ENCODE peak calls at places on chromosomes 5 and 9, in six cellular contexts. E is fibroblast of pulmonary artery; B is activated T-cell treated with anti-CD3 and anti-CD28 coated beads, Interleukin-2, amount 50 U/mL, for 48 hours; W is NCI-H460; Y is cardiac muscle cell; L is NCI-H748 treated with DMSO at 0.1 percent for 48 hours. T is an unnamed sample.

GRCh38 chr9:13873212-13873611 is 440.7 kb downstream of the NFIB start:
- DNase-seq in E (no peak), B (no peak), W (no peak), Y (no peak), L (no peak), T (no peak)

GRCh38 chr9:110994771-110995241 is 43.5 kb downstream of the LPAR1 start:
- DNase-seq in E (no peak), B (no peak), W (no peak), Y (peak; percentile 22), L (no peak), T (no peak)

GRCh38 chr5:169218176-169218575 is 82.8 kb downstream of the SLIT3 start:
- DNase-seq in E (no peak), B (no peak), W (no peak), Y (no peak), L (no peak), T (no peak)

GRCh38 chr5:149143470-149143869 is 2.2 kb downstream of the ABLIM3 start:
- DNase-seq in E (peak; percentile 93), B (no peak), W (no peak), Y (peak; percentile 93), L (no peak), T (no peak)

GRCh38 chr5:142717582-142718215 is 31.8 kb upstream of the FGF1 start:
- DNase-seq in E (peak; percentile 85), B (no peak), W (peak; percentile 35), Y (peak; percentile 82), L (no peak), T (peak; percentile 3)

GRCh38 chr9:127128341-127129072 is 6.1 kb upstream of the ANGPTL2 start:
- DNase-seq in E (no peak), B (no peak), W (no peak), Y (peak; percentile 18), L (no peak), T (no peak)

GRCh38 chr5:128538249-128539037 is 398 bp upstream of the FBN2 start:
- DNase-seq in E (peak; percentile 91), B (no peak), W (peak; percentile 45), Y (peak; percentile 94), L (peak; percentile 57), T (no peak)

GRCh38 chr5:128083033-128083810 is at the start of gene SLC12A2:
- DNase-seq in E (peak; percentile 98), B (peak; percentile 88), W (peak; percentile 92), Y (peak; percentile 98), L (peak; percentile 78), T (peak; percentile 82)

GRCh38 chr9:99818439-99818992 is 3.2 kb upstream of the NR4A3 start:
- DNase-seq in E (no peak), B (no peak), W (no peak), Y (no peak), L (peak; percentile 20), T (no peak)

GRCh38 chr5:96321371-96321770 is 111.7 kb downstream of the PCSK1 start:
- DNase-seq in E (no peak), B (no peak), W (no peak), Y (no peak), L (no peak), T (no peak)

GRCh38 chr9:134233022-134233421 is 68.7 kb upstream of the RNU6ATAC start:
- DNase-seq in E (no peak), B (no peak), W (no peak), Y (no peak), L (no peak), T (no peak)

GRCh38 chr5:160460377-160461049 is 38.9 kb downstream of the PTTG1 start:
- DNase-seq in E (no peak), B (no peak), W (no peak), Y (peak; percentile 25), L (no peak), T (no peak)

GRCh38 chr9:122988919-122989614 is 44.4 kb upstream of the GPR21 start:
- DNase-seq in E (no peak), B (no peak), W (no peak), Y (no peak), L (no peak), T (no peak)

GRCh38 chr9:95129651-95130291 is 187.7 kb downstream of the FANCC start:
- DNase-seq in E (no peak), B (no peak), W (no peak), Y (no peak), L (peak; percentile 66), T (peak; percentile 77)

GRCh38 chr9:89097219-89097618 is 81.4 kb downstream of the SHC3 start:
- DNase-seq in E (no peak), B (no peak), W (no peak), Y (no peak), L (no peak), T (no peak)

GRCh38 chr5:9544502-9545300 is 1.2 kb downstream of the SEMA5A start:
- DNase-seq in E (peak; percentile 83), B (peak; percentile 61), W (peak; percentile 72), Y (peak; percentile 87), L (peak; percentile 93), T (no peak)

GRCh38 chr5:93017854-93018253 is 563.2 kb downstream of the NR2F1-AS1 start:
- DNase-seq in E (peak; percentile 25), B (no peak), W (no peak), Y (peak; percentile 35), L (no peak), T (no peak)

GRCh38 chr5:168215646-168216045 is 75.8 kb upstream of the WWC1 start:
- DNase-seq in E (no peak), B (no peak), W (no peak), Y (no peak), L (peak; percentile 13), T (peak; percentile 13)

GRCh38 chr9:14203366-14204056 is 110.4 kb downstream of the NFIB start:
- DNase-seq in E (peak; percentile 62), B (no peak), W (no peak), Y (peak; percentile 69), L (no peak), T (no peak)

GRCh38 chr5:140821375-140822280 is at the start of gene PCDHA5:
- DNase-seq in E (peak; percentile 18), B (peak; percentile 67), W (peak; percentile 17), Y (peak; percentile 8), L (no peak), T (no peak)

GRCh38 chr5:109996246-109996645 is 306.5 kb downstream of the MAN2A1 start:
- DNase-seq in E (no peak), B (no peak), W (no peak), Y (no peak), L (no peak), T (no peak)

GRCh38 chr5:72649449-72649848 is 142.2 kb upstream of the ZNF366 start:
- DNase-seq in E (peak; percentile 33), B (no peak), W (no peak), Y (peak; percentile 41), L (no peak), T (no peak)

GRCh38 chr5:150146862-150147579 is 8.6 kb downstream of the PDGFRB start:
- DNase-seq in E (no peak), B (no peak), W (no peak), Y (no peak), L (no peak), T (no peak)

T was measured in NCI-H2227 treated with DMSO at 0.1 percent for 48 hours.